ENCODE peak calls at places on chromosomes 4 and X, in nine cellular contexts. I is GM23338; E is upper lobe of right lung; L is CD8-positive, alpha-beta T cell; U is fibroblast of lung; Z is omental fat pad; M is GM13977; V is dorsolateral prefrontal cortex; P is fibroblast of mammary gland. F is an unnamed sample.

GRCh38 chr4:73341454-73341853 is 62.6 kb upstream of the ALB start:
- DNase-seq in V (peak; percentile 59), E (no peak), I (peak; percentile 78), Z (no peak), U (peak; percentile 52), M (peak; percentile 42), L (no peak), P (peak; percentile 76), F (no peak)

GRCh38 chr4:80312124-80312523 is 23.4 kb upstream of the CFAP299 start:
- DNase-seq in E (no peak), P (no peak), V (no peak), M (no peak), I (no peak), L (no peak), Z (no peak), U (no peak), F (no peak)

GRCh38 chr4:157776930-157777329 is 395.9 kb downstream of the GASK1B start:
- DNase-seq in P (no peak), Z (no peak), V (no peak), U (no peak), I (no peak), E (no peak), L (no peak), M (no peak), F (no peak)

GRCh38 chrX:56802428-56802827 is 73.4 kb downstream of the NBDY start:
- DNase-seq in U (no peak), L (no peak), I (no peak), Z (no peak), P (no peak), V (no peak), M (peak; percentile 1), E (no peak), F (no peak)

GRCh38 chr4:100494166-100494565 is 23.7 kb downstream of the EMCN start:
- DNase-seq in L (no peak), I (no peak), V (no peak), U (peak; percentile 29), Z (no peak), E (no peak), P (peak; percentile 59), M (no peak), F (no peak)

GRCh38 chr4:3199661-3200422 is 49.1 kb upstream of the MSANTD1 start:
- DNase-seq in L (no peak), M (no peak), I (no peak), Z (no peak), P (peak; percentile 59), E (no peak), U (no peak), V (no peak), F (no peak)

GRCh38 chrX:31551913-31552312 is 480.1 kb upstream of the FTHL17 start:
- DNase-seq in I (no peak), V (no peak), L (no peak), M (no peak), U (no peak), E (no peak), P (no peak), Z (no peak), F (no peak)

GRCh38 chrX:13043138-13043537 is 1.3 kb downstream of the FAM9C start:
- DNase-seq in E (no peak), M (no peak), V (no peak), L (no peak), I (no peak), Z (no peak), U (no peak), P (no peak), F (no peak)

GRCh38 chrX:155108427-155108826 is 37.1 kb downstream of the BRCC3 start:
- DNase-seq in E (no peak), I (no peak), M (no peak), V (no peak), P (no peak), U (no peak), Z (no peak), L (no peak), F (no peak)

GRCh38 chr4:11451720-11452119 is 23.0 kb upstream of the HS3ST1 start:
- DNase-seq in Z (no peak), E (no peak), M (no peak), I (no peak), V (no peak), U (no peak), L (no peak), P (no peak), F (no peak)

GRCh38 chrX:30301977-30302376 is 7.2 kb downstream of the NR0B1 start:
- DNase-seq in Z (no peak), I (peak; percentile 2), M (no peak), U (peak; percentile 30), L (no peak), E (no peak), V (no peak), P (peak; percentile 48), F (no peak)

GRCh38 chrX:29662759-29663503 is 552.4 kb upstream of the MAGEB2 start:
- DNase-seq in Z (no peak), P (peak; percentile 91), E (no peak), V (no peak), U (peak; percentile 97), M (no peak), L (no peak), I (no peak), F (no peak)

GRCh38 chr4:150960079-150960478 is 55.0 kb downstream of the LRBA start:
- DNase-seq in L (no peak), P (peak; percentile 62), U (peak; percentile 38), I (peak; percentile 76), E (no peak), M (no peak), Z (no peak), V (no peak), F (no peak)
- TF ChIP-seq CTCF in L (no peak), P (peak; percentile 79), U (peak; percentile 63), I (peak; percentile 64), E (peak; percentile 48), M (peak; percentile 25), Z (no peak), V (peak; percentile 21), F (peak; percentile 5)

GRCh38 chr4:128310266-128310697 is 22.7 kb upstream of the PGRMC2 start:
- DNase-seq in I (peak; percentile 44), E (no peak), V (no peak), M (no peak), Z (no peak), U (no peak), P (peak; percentile 34), L (no peak), F (no peak)
- TF ChIP-seq CTCF in I (peak; percentile 36), E (peak; percentile 6), V (no peak), M (no peak), Z (no peak), U (peak; percentile 11), P (peak; percentile 30), L (no peak), F (peak; percentile 20)

GRCh38 chr4:143359794-143360193 is 23.1 kb downstream of the GAB1 start:
- DNase-seq in M (no peak), U (no peak), P (no peak), I (no peak), Z (no peak), L (no peak), V (no peak), E (no peak), F (no peak)
- TF ChIP-seq CTCF in M (no peak), U (no peak), P (no peak), I (no peak), Z (no peak), L (no peak), V (no peak), E (no peak), F (no peak)

DNA sequence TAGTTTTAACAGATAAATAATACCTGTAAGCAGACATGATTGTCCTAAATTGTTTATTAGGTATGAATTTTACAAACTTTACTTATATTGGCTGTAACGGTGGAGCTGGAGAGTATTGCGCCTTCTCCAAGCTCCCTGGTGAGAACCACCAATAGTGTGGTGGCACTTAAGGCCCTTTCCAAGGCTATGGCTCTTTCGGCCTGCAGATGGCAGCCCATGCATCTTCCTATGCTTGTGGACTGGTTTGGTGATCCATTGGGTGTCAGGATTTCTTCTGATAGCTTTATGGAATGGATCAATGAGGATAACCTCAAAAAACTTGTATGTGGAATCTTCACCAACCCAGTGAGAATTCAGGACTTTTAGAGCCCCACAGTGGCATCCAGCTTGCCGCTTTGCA is 7.8 kb downstream of the LARP1B start:
- DNase-seq in U (peak; percentile 24), E (no peak), L (no peak), V (no peak), Z (no peak), P (peak; percentile 43), I (peak; percentile 78), M (no peak), F (no peak)
- TF ChIP-seq CTCF in U (peak; percentile 26), E (peak; percentile 12), L (no peak), V (no peak), Z (no peak), P (peak; percentile 40), I (peak; percentile 56), M (peak; percentile 22), F (no peak)